ENCODE peak calls at places on chromosomes 5 and 9, in four cellular contexts. J is mammary epithelial cell, O is tibial nerve, P is A549. D is an unnamed sample.
A peak's percentile ranks its signal among the peaks of the same experiment; 100 is the strongest.

GRCh38 chr5:177306674-177307543 is 3.3 kb downstream of the PRELID1 start:
- DNase-seq in J (no peak), O (no peak), P (no peak), D (no peak)

GRCh38 chr5:17157916-17158529 is 59.4 kb upstream of the BASP1 start:
- DNase-seq in J (peak; percentile 77), O (no peak), P (peak; percentile 79), D (no peak)

GRCh38 chr5:14097998-14098471 is 45.1 kb upstream of the TRIO start:
- DNase-seq in J (peak; percentile 14), O (no peak), P (no peak), D (no peak)

GRCh38 chr5:157562111-157562581 is 13.4 kb downstream of the ADAM19 start:
- DNase-seq in J (no peak), O (peak; percentile 79), P (no peak), D (no peak)

GRCh38 chr9:108436470-108436869 is 419.3 kb downstream of the ACTL7B start:
- DNase-seq in J (no peak), O (no peak), P (no peak), D (no peak)

GRCh38 chr9:125904155-125904841 is 157.1 kb downstream of the PBX3 start:
- DNase-seq in J (no peak), O (no peak), P (no peak), D (no peak)

GRCh38 chr5:3384531-3384930 is 211.1 kb upstream of the IRX1 start:
- DNase-seq in J (no peak), O (no peak), P (no peak), D (no peak)

GRCh38 chr5:171709930-171710329 is 75.7 kb upstream of the SMIM23 start:
- DNase-seq in J (no peak), O (no peak), P (no peak), D (no peak)

GRCh38 chr9:130423272-130423671 is 21.5 kb upstream of the ASS1 start:
- DNase-seq in J (no peak), O (no peak), P (no peak), D (no peak)

GRCh38 chr9:131578778-131579504 is 33.6 kb downstream of the PRRT1B start:
- DNase-seq in J (no peak), O (no peak), P (no peak), D (no peak)

GRCh38 chr5:143874312-143874711 is 62.4 kb downstream of the HMHB1 start:
- DNase-seq in J (no peak), O (no peak), P (no peak), D (no peak)

GRCh38 chr9:726005-726404 is 115.5 kb upstream of the DMRT1 start:
- DNase-seq in J (no peak), O (no peak), P (no peak), D (no peak)

GRCh38 chr5:91126888-91127287 is 256.2 kb downstream of the ARRDC3 start:
- DNase-seq in J (no peak), O (no peak), P (no peak), D (no peak)

GRCh38 chr9:71812385-71812784 is 44.1 kb upstream of the CEMIP2 start:
- DNase-seq in J (no peak), O (no peak), P (no peak), D (no peak)

GRCh38 chr5:77791356-77791755 is 15.2 kb upstream of the TBCA start:
- DNase-seq in J (no peak), O (no peak), P (no peak), D (no peak)

GRCh38 chr5:94545870-94546625 is 72.4 kb downstream of the KIAA0825 start:
- DNase-seq in J (no peak), O (no peak), P (no peak), D (no peak)

GRCh38 chr5:94544031-94544650 is 74.3 kb downstream of the KIAA0825 start:
- DNase-seq in J (peak; percentile 4), O (no peak), P (no peak), D (no peak)

GRCh38 chr5:94538260-94538659 is 80.1 kb downstream of the KIAA0825 start:
- DNase-seq in J (no peak), O (no peak), P (no peak), D (no peak)

GRCh38 chr5:94544784-94545318 is 73.6 kb downstream of the KIAA0825 start:
- DNase-seq in J (no peak), O (no peak), P (no peak), D (no peak)

GRCh38 chr5:94540856-94541494 is 77.4 kb downstream of the KIAA0825 start:
- DNase-seq in J (no peak), O (no peak), P (no peak), D (no peak)
- H3K9me3 ChIP-seq in J (no peaks in the 10 kb centered on the region), O (no peaks in the 10 kb centered on the region), P (peaks cover 9% of the 10 kb centered on the region), D (peaks cover 4% of the 10 kb centered on the region)

GRCh38 chr5:50302815-50303490 is 138.1 kb downstream of the EMB start:
- DNase-seq in J (peak; percentile 93), O (no peak), P (peak; percentile 74), D (no peak)

GRCh38 chr5:50301756-50302155 is 139.3 kb downstream of the EMB start:
- DNase-seq in J (peak; percentile 60), O (no peak), P (no peak), D (no peak)

GRCh38 chr5:50299896-50300295 is 141.2 kb downstream of the EMB start:
- DNase-seq in J (no peak), O (no peak), P (no peak), D (no peak)

DNA sequence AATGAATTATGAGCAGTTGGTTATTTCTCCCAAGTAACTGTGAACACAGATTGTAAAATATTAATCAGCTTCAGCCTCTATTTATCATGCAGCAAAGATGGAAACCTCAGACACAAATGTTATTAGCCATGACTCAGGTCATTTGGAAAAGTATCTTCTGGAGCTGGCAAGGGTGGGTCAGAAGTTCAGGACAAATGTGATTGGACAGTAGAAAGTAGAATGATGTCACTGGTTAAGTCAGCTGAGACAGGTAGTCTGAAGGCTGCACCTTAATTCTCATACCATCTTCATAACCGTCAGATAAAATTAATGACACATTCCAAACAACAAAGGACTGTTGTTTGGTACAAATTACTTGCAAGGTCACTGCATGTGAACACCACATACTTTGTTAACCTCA is 140.2 kb downstream of the EMB start:
- DNase-seq in J (peak; percentile 84), O (no peak), P (peak; percentile 10), D (no peak)
- H3K9me3 ChIP-seq in J (no peaks in the 10 kb centered on the region), O (no peaks in the 10 kb centered on the region), P (no peaks in the 10 kb centered on the region), D (peaks cover 2% of the 10 kb centered on the region)

GRCh38 chr5:179135441-179136215 is 75.5 kb downstream of the ZNF354C start:
- DNase-seq in J (no peak), O (no peak), P (no peak), D (no peak)
- H3K9me3 ChIP-seq in J (peaks cover 49% of the 10 kb centered on the region), O (no peaks in the 10 kb centered on the region), P (peaks cover 15% of the 10 kb centered on the region), D (no peaks in the 10 kb centered on the region)

DNA sequence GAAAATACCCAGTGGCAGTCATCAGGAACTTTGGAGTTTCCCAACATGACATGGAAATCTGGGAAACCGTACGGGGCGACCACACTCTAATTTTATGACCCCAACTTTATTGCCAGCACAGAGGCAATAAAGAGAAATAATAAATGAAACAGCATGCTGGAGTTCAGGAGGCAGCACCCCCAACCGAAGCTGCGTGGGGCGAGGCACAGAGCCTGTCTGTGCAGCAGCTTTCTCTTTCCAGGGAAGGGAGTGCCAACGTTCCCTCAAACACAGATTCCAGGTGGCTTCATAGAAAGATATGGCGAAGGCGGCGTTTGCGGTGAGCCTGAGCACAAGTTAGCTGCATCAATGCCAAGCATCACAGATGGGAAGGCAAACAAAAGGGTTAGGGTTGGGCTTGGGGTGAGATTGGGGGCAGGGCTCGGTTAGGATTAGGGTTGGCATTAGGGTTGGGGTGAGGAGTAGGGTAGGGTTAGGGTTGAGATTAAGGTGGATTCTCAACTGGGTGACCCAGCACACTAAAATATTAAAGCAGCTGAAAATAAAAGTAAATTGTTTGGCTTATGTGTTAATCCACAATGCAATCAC is 114.8 kb downstream of the HSD17B3 start:
- DNase-seq in J (no peak), O (no peak), P (no peak), D (no peak)
- H3K9me3 ChIP-seq in J (peaks cover 12% of the 10 kb centered on the region), O (peaks cover 36% of the 10 kb centered on the region), P (peaks cover 34% of the 10 kb centered on the region), D (no peaks in the 10 kb centered on the region)

GRCh38 chr5:98401645-98402044 is 371.8 kb upstream of the RGMB start:
- DNase-seq in J (no peak), O (no peak), P (no peak), D (no peak)
- H3K9me3 ChIP-seq in J (no peaks in the 10 kb centered on the region), O (no peaks in the 10 kb centered on the region), P (no peaks in the 10 kb centered on the region), D (no peaks in the 10 kb centered on the region)

GRCh38 chr5:141420855-141421488 is at the start of gene PCDHGA11:
- DNase-seq in J (peak; percentile 67), O (peak; percentile 53), P (peak; percentile 14), D (no peak)
- H3K9me3 ChIP-seq in J (peaks cover 46% of the 10 kb centered on the region), O (peaks cover 100% of the 10 kb centered on the region), P (peaks cover 68% of the 10 kb centered on the region), D (peaks cover 9% of the 10 kb centered on the region)

D was measured in T-helper 17 cell.